ENCODE peak calls at places on chromosomes 6 and 20, in seven cellular contexts. I is BE2C; W is CD4-positive, CD25-positive, alpha-beta regulatory T cell; X is heart right ventricle; Z is WERI-Rb-1; J is tibial artery; N is astrocyte of the cerebellum. Q is an unnamed sample.

GRCh38 chr6:38499697-38500096 is 140.0 kb downstream of the BTBD9 start:
- DNase-seq in X (no peak), N (no peak), Z (no peak), I (no peak), W (no peak), J (no peak), Q (no peak)

GRCh38 chr6:48747040-48747439 is 636.0 kb upstream of the PTCHD4 start:
- DNase-seq in W (no peak), J (no peak), X (no peak), Z (no peak), I (no peak), N (no peak), Q (no peak)

GRCh38 chr20:47703748-47704147 is 81.5 kb downstream of the SULF2 start:
- DNase-seq in N (no peak), W (no peak), X (no peak), J (no peak), I (no peak), Z (no peak), Q (no peak)

GRCh38 chr6:1378224-1379025 is 11.0 kb upstream of the FOXF2 start:
- DNase-seq in J (no peak), X (no peak), I (no peak), N (no peak), W (no peak), Z (no peak), Q (no peak)

GRCh38 chr6:33147807-33148666 is 44.2 kb downstream of the COL11A2 start:
- DNase-seq in J (no peak), N (peak), I (no peak), Z (peak), W (peak), X (no peak), Q (peak)

GRCh38 chr6:41582540-41582939 is 36.4 kb downstream of the FOXP4 start:
- DNase-seq in Z (no peak), N (no peak), W (no peak), X (no peak), J (no peak), I (no peak), Q (no peak)

GRCh38 chr20:31707994-31708744 is 14.5 kb downstream of the BCL2L1 start:
- DNase-seq in N (no peak), W (no peak), Z (peak), I (no peak), J (peak), X (peak), Q (peak)

GRCh38 chr20:52312131-52312729 is 120.7 kb upstream of the ZFP64 start:
- DNase-seq in X (no peak), N (peak), Z (peak), W (peak), I (peak), J (no peak), Q (peak)

GRCh38 chr6:155154158-155154830 is 109.5 kb upstream of the CLDN20 start:
- DNase-seq in N (peak), Z (no peak), J (no peak), I (peak), W (peak), X (no peak), Q (no peak)

GRCh38 chr20:32325706-32326506 is 32.2 kb upstream of the ASXL1 start:
- DNase-seq in N (no peak), J (no peak), X (no peak), I (no peak), Z (no peak), W (no peak), Q (peak)

GRCh38 chr6:137218917-137219663 is at the start of gene IFNGR1:
- DNase-seq in Z (peak), I (peak), X (peak), J (peak), N (peak), W (peak), Q (peak)

GRCh38 chr20:9241721-9242427 is 173.0 kb downstream of the PLCB4 start:
- DNase-seq in X (no peak), I (no peak), J (no peak), Z (no peak), W (no peak), N (peak), Q (peak)

GRCh38 chr20:32445539-32446273 is 87.6 kb downstream of the ASXL1 start:
- DNase-seq in N (no peak), Z (no peak), J (no peak), I (peak), X (no peak), W (peak), Q (no peak)

GRCh38 chr6:53059648-53060589 is 5.3 kb upstream of the FBXO9 start:
- DNase-seq in W (no peak), X (no peak), J (no peak), Z (no peak), I (no peak), N (no peak), Q (peak)
- H3K4me3 ChIP-seq in W (peak), X (no peak), J (peak), Z (peak), I (peak), N (peak), Q (peak)

GRCh38 chr6:85404497-85405174 is 45.2 kb upstream of the NT5E start:
- DNase-seq in X (no peak), I (no peak), W (no peak), Z (no peak), J (no peak), N (peak), Q (peak)

GRCh38 chr6:85402071-85402470 is 47.8 kb upstream of the NT5E start:
- DNase-seq in Z (no peak), N (no peak), X (no peak), J (no peak), I (peak), W (no peak), Q (no peak)

GRCh38 chr6:85402922-85403321 is 47.0 kb upstream of the NT5E start:
- DNase-seq in W (no peak), Z (no peak), X (no peak), J (no peak), N (no peak), I (no peak), Q (no peak)

GRCh38 chr6:85405175-85405852 is 44.6 kb upstream of the NT5E start:
- DNase-seq in Z (no peak), N (peak), W (peak), X (no peak), J (no peak), I (no peak), Q (peak)

DNA sequence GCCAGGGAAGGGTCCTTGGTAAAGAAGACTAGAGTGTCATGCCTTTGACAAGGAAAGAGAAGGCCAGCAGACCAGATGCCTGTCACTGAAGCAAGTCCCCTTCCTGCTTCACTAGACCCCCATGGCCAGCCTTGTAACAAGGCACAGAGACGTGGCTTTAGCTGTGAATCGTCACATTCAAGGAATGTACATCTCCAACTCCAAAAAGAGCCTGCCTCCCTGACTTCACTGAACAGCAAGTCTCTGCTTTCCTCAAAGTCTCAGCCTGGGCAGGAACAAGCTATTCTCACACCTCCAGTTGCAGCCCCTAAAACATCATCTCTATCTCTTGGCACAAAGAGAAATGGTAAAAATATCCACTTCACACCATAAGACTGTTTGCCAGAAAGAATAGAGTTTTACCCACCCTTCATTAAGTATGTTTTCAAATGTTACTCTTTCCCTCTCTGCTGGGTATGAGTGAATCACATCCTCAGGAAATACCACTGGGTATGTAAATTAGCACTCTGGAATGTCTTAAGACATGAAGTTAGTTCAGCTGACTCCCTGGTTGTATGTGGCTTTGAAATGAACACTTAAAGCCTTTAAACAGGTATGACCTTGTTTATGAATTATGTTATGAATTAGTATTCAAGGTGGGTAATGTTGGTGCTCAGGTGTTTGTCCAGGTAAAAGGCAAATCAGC is 46.4 kb upstream of the NT5E start:
- DNase-seq in J (no peak), N (peak), I (no peak), X (no peak), Z (no peak), W (no peak), Q (no peak)
- H3K4me3 ChIP-seq in J (no peak), N (no peak), I (no peak), X (no peak), Z (no peak), W (no peak), Q (no peak)

DNA sequence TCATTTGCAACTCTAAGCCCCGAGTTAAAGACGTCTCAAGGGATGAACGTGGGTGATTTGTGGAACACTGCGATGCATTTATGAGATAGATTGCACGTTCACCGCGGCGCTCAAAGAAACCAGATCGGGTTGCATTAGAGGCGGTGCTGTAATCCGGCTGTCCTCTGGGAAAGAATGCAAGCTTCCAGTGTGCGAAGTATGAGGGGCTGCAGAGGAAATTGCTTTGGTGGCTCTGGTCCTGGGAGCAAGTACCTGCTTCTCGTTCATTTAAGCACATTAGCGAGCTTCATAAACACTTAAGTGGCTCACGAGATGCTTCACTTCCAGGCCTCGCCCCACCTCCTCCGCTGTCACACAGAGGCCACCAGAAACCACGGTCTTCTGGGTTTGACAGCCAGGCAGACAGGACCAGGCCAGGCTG is 182.3 kb downstream of the CDH4 start:
- DNase-seq in W (no peak), J (no peak), Z (no peak), N (no peak), X (no peak), I (no peak), Q (no peak)
- H3K4me3 ChIP-seq in W (no peak), J (no peak), Z (no peak), N (no peak), X (no peak), I (no peak), Q (no peak)

GRCh38 chr6:133317704-133318103 is 76.5 kb downstream of the EYA4 start:
- DNase-seq in X (no peak), J (no peak), W (no peak), N (no peak), I (no peak), Z (no peak), Q (no peak)

GRCh38 chr6:133313068-133313467 is 71.9 kb downstream of the EYA4 start:
- DNase-seq in J (no peak), N (no peak), Z (no peak), X (no peak), I (no peak), W (no peak), Q (no peak)

GRCh38 chr6:133312006-133312405 is 70.8 kb downstream of the EYA4 start:
- DNase-seq in X (no peak), Z (no peak), I (no peak), W (no peak), J (no peak), N (no peak), Q (no peak)

GRCh38 chr6:133314951-133315350 is 73.8 kb downstream of the EYA4 start:
- DNase-seq in N (peak), Z (no peak), W (no peak), J (no peak), X (no peak), I (peak), Q (no peak)

DNA sequence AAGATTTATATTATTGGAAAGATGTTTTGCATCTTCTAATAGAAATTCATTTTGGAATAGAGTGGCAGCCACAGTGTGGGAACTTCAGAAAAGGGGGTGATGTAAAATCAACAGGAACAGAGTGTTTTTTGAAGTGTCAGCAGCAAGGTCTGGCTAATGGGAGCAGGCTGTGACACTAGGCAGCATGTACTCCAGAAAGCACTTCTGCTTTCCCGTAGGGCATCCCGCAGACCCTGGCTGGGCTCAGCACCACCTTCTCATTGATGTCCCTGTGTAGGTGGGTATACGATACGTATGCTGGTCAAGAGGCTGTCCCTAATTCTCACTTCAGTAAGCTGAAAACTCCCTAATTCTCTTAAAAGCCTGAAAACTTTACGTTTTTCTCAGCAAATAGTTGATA is 74.7 kb downstream of the EYA4 start:
- DNase-seq in I (peak), J (no peak), X (no peak), W (no peak), Z (no peak), N (no peak), Q (no peak)
- H3K4me3 ChIP-seq in I (no peak), J (no peak), X (no peak), W (no peak), Z (no peak), N (no peak), Q (no peak)